ENCODE peak calls at places on chromosome 17, in five cellular contexts. G is endodermal cell; W is CD8-positive, alpha-beta T cell; J is brain microvascular endothelial cell; X is RWPE2. Q is an unnamed sample.

GRCh38 chr17:80781851-80782277 is 209.8 kb upstream of the CHMP6 start:
- DNase-seq in X (peak), W (no peak), J (no peak), G (peak), Q (no peak)

GRCh38 chr17:72119963-72120877 is 600 bp upstream of the SOX9 start:
- DNase-seq in X (peak), G (peak), J (peak), W (no peak), Q (peak)

GRCh38 chr17:66610734-66611133 is 224.2 kb upstream of the CACNG5 start:
- DNase-seq in X (no peak), W (no peak), J (no peak), G (no peak), Q (no peak)

GRCh38 chr17:45101883-45102811 is 30.2 kb downstream of the PLCD3 start:
- DNase-seq in G (no peak), X (no peak), J (no peak), W (no peak), Q (no peak)

GRCh38 chr17:74850914-74851313 is 8.8 kb downstream of the GRIN2C start:
- DNase-seq in X (no peak), J (no peak), W (no peak), G (no peak), Q (no peak)

GRCh38 chr17:6454495-6455320 is 10.5 kb downstream of the PIMREG start:
- DNase-seq in W (peak), X (no peak), G (peak), J (no peak), Q (no peak)

GRCh38 chr17:1872254-1872653 is 42.4 kb downstream of the RPA1 start:
- DNase-seq in J (no peak), W (no peak), X (no peak), G (no peak), Q (no peak)

GRCh38 chr17:71482625-71483024 is 638.2 kb upstream of the SOX9 start:
- DNase-seq in J (no peak), G (no peak), X (no peak), W (no peak), Q (no peak)

GRCh38 chr17:40323731-40324650 is 15.0 kb downstream of the RARA start:
- DNase-seq in G (no peak), W (peak), X (no peak), J (no peak), Q (no peak)

GRCh38 chr17:17567631-17568030 is 23.9 kb downstream of the PEMT start:
- DNase-seq in X (no peak), G (no peak), J (no peak), W (no peak), Q (peak)

GRCh38 chr17:48997827-48998556 is 807 bp downstream of the IGF2BP1 start:
- DNase-seq in J (no peak), W (no peak), G (peak), X (no peak), Q (no peak)

GRCh38 chr17:60421273-60422161 is 772 bp upstream of the CHCT1 start:
- DNase-seq in J (peak), W (peak), X (no peak), G (peak), Q (peak)

GRCh38 chr17:76384987-76385891 is 830 bp downstream of the SPHK1 start:
- DNase-seq in G (peak), J (peak), W (no peak), X (peak), Q (peak)

GRCh38 chr17:66466933-66467367 is 164.5 kb downstream of the PRKCA start:
- DNase-seq in J (peak), X (peak), G (no peak), W (no peak), Q (peak)

GRCh38 chr17:79707931-79708891 is 22.5 kb upstream of the ENPP7 start:
- DNase-seq in W (peak), G (peak), J (peak), X (no peak), Q (peak)

GRCh38 chr17:2405247-2405926 is 4.5 kb upstream of the MNT start:
- DNase-seq in W (no peak), G (peak), J (peak), X (no peak), Q (peak)

GRCh38 chr17:74216505-74216904 is 3.1 kb downstream of the TTYH2 start:
- DNase-seq in J (no peak), G (no peak), X (no peak), W (no peak), Q (no peak)

GRCh38 chr17:2289878-2290478 is 13.6 kb downstream of the SMG6 start:
- DNase-seq in X (no peak), W (no peak), J (no peak), G (no peak), Q (no peak)

GRCh38 chr17:21359483-21359840 is 16.7 kb upstream of the KCNJ12 start:
- DNase-seq in X (no peak), W (no peak), G (no peak), J (no peak), Q (no peak)

GRCh38 chr17:4940625-4941021 is 555 bp downstream of the RNF167 start:
- DNase-seq in J (no peak), W (peak), G (no peak), X (no peak), Q (no peak)

GRCh38 chr17:77329741-77330531 is 189.2 kb downstream of the SEC14L1 start:
- DNase-seq in J (no peak), W (peak), G (peak), X (no peak), Q (no peak)

GRCh38 chr17:63973930-63974593 is 1.3 kb upstream of the SCN4A start:
- DNase-seq in J (no peak), G (no peak), X (no peak), W (no peak), Q (no peak)

GRCh38 chr17:76943781-76944213 is 75.6 kb downstream of the MGAT5B start:
- DNase-seq in X (no peak), J (no peak), W (no peak), G (peak), Q (no peak)

GRCh38 chr17:71963341-71963740 is 157.5 kb upstream of the SOX9 start:
- DNase-seq in J (no peak), W (no peak), X (no peak), G (no peak), Q (no peak)

GRCh38 chr17:77892469-77893143 is 65.9 kb upstream of the TNRC6C start:
- DNase-seq in W (no peak), X (peak), J (no peak), G (peak), Q (no peak)

GRCh38 chr17:76560877-76561221 is 21.0 kb downstream of the PRCD start:
- DNase-seq in J (no peak), W (no peak), G (no peak), X (no peak), Q (no peak)

DNA sequence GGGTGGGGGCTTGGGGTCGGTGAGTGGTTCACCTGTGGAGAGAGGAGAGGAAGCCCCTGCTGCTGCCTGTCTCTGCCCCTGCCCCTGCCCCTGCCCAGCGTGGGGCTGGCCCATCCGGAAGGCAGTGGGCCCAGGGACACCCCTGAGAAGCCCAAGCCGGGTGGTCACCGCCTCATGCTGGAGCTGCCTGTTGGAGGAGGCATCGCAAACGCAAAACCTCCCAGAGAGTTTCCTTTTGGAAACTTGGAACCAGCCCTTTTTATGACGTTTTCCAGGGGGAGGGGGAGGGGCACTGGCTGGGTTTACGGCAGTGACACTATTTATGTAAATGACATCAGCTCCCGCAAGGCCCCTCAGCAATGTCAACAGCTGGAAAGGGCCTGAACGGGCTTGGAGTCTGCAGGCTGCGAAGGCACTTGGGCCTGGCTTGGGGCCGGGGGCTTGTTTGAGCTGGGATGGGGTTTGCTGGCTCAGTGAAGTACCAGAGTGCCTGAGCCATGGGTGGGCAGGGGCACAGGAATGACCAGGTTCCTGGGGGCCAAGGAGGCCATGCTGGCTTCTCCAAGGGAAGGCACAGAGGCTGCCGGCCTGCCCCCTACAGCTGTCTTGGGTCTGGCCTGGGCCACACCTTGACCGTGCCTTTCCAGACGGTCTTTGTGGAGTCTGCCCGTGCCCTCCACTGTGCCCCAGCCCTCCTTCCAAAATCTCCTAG is 219.5 kb downstream of the NTN1 start:
- DNase-seq in J (peak), G (peak), W (no peak), X (no peak), Q (peak)
- H3K4me3 ChIP-seq in J (peak), G (no peak), W (peak), X (no peak), Q (no peak)

GRCh38 chr17:69605571-69605970 is 191.1 kb downstream of the MAP2K6 start:
- DNase-seq in G (no peak), X (no peak), W (no peak), J (no peak), Q (no peak)

GRCh38 chr17:69606142-69606800 is 191.8 kb downstream of the MAP2K6 start:
- DNase-seq in J (no peak), W (no peak), G (no peak), X (no peak), Q (no peak)

GRCh38 chr17:69608114-69608513 is 193.6 kb downstream of the MAP2K6 start:
- DNase-seq in J (no peak), W (no peak), G (no peak), X (no peak), Q (no peak)

GRCh38 chr17:69608808-69609494 is 194.5 kb downstream of the MAP2K6 start:
- DNase-seq in G (no peak), J (peak), X (no peak), W (no peak), Q (peak)

DNA sequence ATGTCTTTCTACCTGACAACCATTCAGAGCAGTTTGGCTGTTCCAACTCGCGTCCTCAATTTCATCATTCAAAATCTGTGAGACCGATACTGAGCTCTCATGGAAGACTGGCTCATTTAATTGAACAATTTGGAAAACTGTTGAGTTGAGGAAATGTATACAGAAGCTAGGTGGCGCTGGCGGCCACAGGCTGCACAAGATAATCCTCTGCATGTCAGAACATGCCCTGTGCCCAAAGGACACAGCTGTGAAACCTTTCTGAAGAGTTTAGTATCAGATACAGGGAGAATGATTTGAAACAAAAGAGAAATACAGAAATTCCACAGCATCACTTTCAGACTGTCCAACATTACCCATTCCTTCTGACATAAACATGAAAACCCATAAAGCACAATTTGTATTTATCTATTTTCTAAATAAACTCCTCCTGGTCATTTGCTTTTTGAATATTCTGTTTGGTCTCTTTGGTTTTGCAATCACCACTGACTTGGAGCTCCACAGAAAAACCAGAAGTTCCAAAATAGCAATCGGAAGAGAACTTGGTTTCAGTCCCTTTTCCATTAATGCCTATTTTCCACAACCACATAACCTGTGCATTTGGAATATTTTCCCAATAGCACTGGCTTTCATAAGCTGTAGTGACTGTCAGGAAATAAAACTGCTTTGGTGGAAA is 192.8 kb downstream of the MAP2K6 start:
- DNase-seq in J (peak), X (no peak), G (peak), W (no peak), Q (peak)
- TF ChIP-seq CTCF in J (peak), X (peak), G (peak), W (peak), Q (peak)

GRCh38 chr17:50057521-50057991 is 1.6 kb downstream of the ITGA3 start:
- DNase-seq in J (no peak), G (peak), X (no peak), W (no peak), Q (no peak)

GRCh38 chr17:50056217-50056960 is 479 bp downstream of the ITGA3 start:
- DNase-seq in W (peak), G (peak), X (no peak), J (peak), Q (peak)

GRCh38 chr17:50058296-50058945 is 2.5 kb downstream of the ITGA3 start:
- DNase-seq in J (no peak), G (peak), X (no peak), W (no peak), Q (no peak)

GRCh38 chr17:50055426-50056216 is at the start of gene ITGA3:
- DNase-seq in X (peak), J (peak), G (peak), W (peak), Q (peak)

GRCh38 chr17:50056961-50057330 is 1.0 kb downstream of the ITGA3 start:
- DNase-seq in G (peak), W (peak), X (no peak), J (peak), Q (peak)
- H3K4me3 ChIP-seq in G (peak), W (peak), X (peak), J (peak), Q (peak)

GRCh38 chr17:41888332-41888965 is 23.2 kb upstream of the KLHL11 start:
- DNase-seq in W (no peak), G (no peak), J (no peak), X (no peak), Q (no peak)

GRCh38 chr17:41882756-41883155 is 17.5 kb upstream of the KLHL11 start:
- DNase-seq in J (no peak), W (no peak), X (no peak), G (no peak), Q (no peak)

GRCh38 chr17:41891135-41892065 is 26.2 kb upstream of the KLHL11 start:
- DNase-seq in J (no peak), W (no peak), G (no peak), X (no peak), Q (no peak)

GRCh38 chr17:41880130-41880529 is 14.9 kb upstream of the KLHL11 start:
- DNase-seq in W (no peak), G (no peak), X (no peak), J (no peak), Q (no peak)

GRCh38 chr17:41885733-41886132 is 20.5 kb upstream of the KLHL11 start:
- DNase-seq in X (no peak), W (no peak), J (no peak), G (no peak), Q (no peak)
- TF ChIP-seq CTCF in X (peak), W (no peak), J (peak), G (peak), Q (no peak)